ENCODE peak calls at places on chromosomes 3 and 15, in six cellular contexts. S, X, P, T, Q and F are unnamed samples. For H3K9me3, the result is how much of the 10 kb centered on the place peaks cover.

GRCh38 chr3:128254066-128254590 is 100.8 kb downstream of the EEFSEC start:
- DNase-seq in Q (no peak), X (no peak), P (no peak), T (peak), S (no peak), F (no peak)

GRCh38 chr15:36117394-36117793 is 462.0 kb upstream of the CDIN1 start:
- DNase-seq in S (no peak), Q (no peak), P (no peak), T (no peak), X (no peak), F (no peak)

GRCh38 chr15:27086146-27086545 is 115.2 kb downstream of the GABRG3 start:
- DNase-seq in Q (no peak), P (no peak), S (peak), T (no peak), X (no peak), F (no peak)

GRCh38 chr3:3560566-3561336 is 238.5 kb upstream of the LRRN1 start:
- DNase-seq in S (no peak), P (no peak), T (no peak), X (no peak), Q (no peak), F (peak)

GRCh38 chr3:148697311-148698189 is at the start of gene AGTR1:
- DNase-seq in S (peak), Q (no peak), T (peak), P (no peak), X (no peak), F (peak)

GRCh38 chr15:90895571-90896117 is 7.5 kb upstream of the MAN2A2 start:
- DNase-seq in P (no peak), X (no peak), S (peak), T (peak), Q (no peak), F (no peak)

GRCh38 chr3:31010491-31010890 is 116.0 kb upstream of the GADL1 start:
- DNase-seq in Q (peak), P (no peak), X (no peak), S (no peak), T (peak), F (peak)

GRCh38 chr15:69092159-69092558 is 68.3 kb upstream of the GLCE start:
- DNase-seq in X (no peak), S (no peak), Q (peak), T (peak), P (peak), F (peak)

GRCh38 chr15:64732156-64732860 is 43.1 kb downstream of the RBPMS2 start:
- DNase-seq in X (no peak), P (peak), S (no peak), T (no peak), Q (no peak), F (no peak)

GRCh38 chr3:50156991-50157493 is 1.9 kb downstream of the SEMA3F start:
- DNase-seq in T (peak), X (no peak), Q (peak), P (no peak), S (peak), F (no peak)

GRCh38 chr3:61236556-61236955 is 14.7 kb downstream of the FHIT start:
- DNase-seq in Q (no peak), T (no peak), P (no peak), X (no peak), S (no peak), F (no peak)

GRCh38 chr3:33392703-33393125 is 47.5 kb downstream of the UBP1 start:
- DNase-seq in X (no peak), Q (peak), T (peak), S (no peak), P (no peak), F (peak)

GRCh38 chr3:126514161-126514560 is 3.4 kb downstream of the UROC1 start:
- DNase-seq in S (no peak), Q (no peak), P (no peak), T (no peak), X (no peak), F (no peak)

GRCh38 chr3:37594873-37595783 is 266.6 kb upstream of the CTDSPL start:
- DNase-seq in S (no peak), Q (no peak), X (no peak), P (peak), T (no peak), F (no peak)

GRCh38 chr15:73982251-73982962 is 9.7 kb downstream of the STOML1 start:
- DNase-seq in T (peak), Q (peak), S (no peak), P (no peak), X (no peak), F (peak)

GRCh38 chr15:69478259-69478687 is 25.7 kb downstream of the RPLP1 start:
- DNase-seq in T (peak), X (peak), S (peak), Q (no peak), P (peak), F (no peak)

GRCh38 chr3:114880078-114880477 is 267.0 kb downstream of the ZBTB20 start:
- DNase-seq in X (no peak), P (no peak), Q (peak), S (peak), T (no peak), F (peak)

GRCh38 chr3:151086484-151087456 is 1.3 kb downstream of the MED12L start:
- DNase-seq in S (peak), P (peak), X (peak), Q (peak), T (peak), F (peak)

GRCh38 chr15:90064931-90065681 is 37.2 kb downstream of the IDH2 start:
- DNase-seq in S (no peak), X (no peak), P (no peak), T (no peak), Q (no peak), F (no peak)

GRCh38 chr3:168803536-168803935 is 707.8 kb upstream of the GOLIM4 start:
- DNase-seq in S (no peak), Q (no peak), P (no peak), T (peak), X (no peak), F (peak)

GRCh38 chr3:177778633-177779032 is 581.4 kb upstream of the TBL1XR1 start:
- DNase-seq in X (no peak), S (no peak), Q (no peak), P (no peak), T (no peak), F (no peak)

GRCh38 chr3:154844863-154845262 is 235.3 kb upstream of the MME start:
- DNase-seq in Q (no peak), P (no peak), X (no peak), S (no peak), T (no peak), F (no peak)

GRCh38 chr3:154842546-154842945 is 237.6 kb upstream of the MME start:
- DNase-seq in P (no peak), S (no peak), Q (no peak), X (no peak), T (no peak), F (no peak)

GRCh38 chr3:154849408-154849807 is 230.7 kb upstream of the MME start:
- DNase-seq in Q (no peak), P (no peak), X (no peak), S (no peak), T (no peak), F (no peak)

GRCh38 chr3:154843647-154844046 is 236.5 kb upstream of the MME start:
- DNase-seq in P (no peak), T (no peak), S (no peak), Q (no peak), X (no peak), F (no peak)
- H3K9me3 ChIP-seq in P (under half), T (under half), S (under half), Q (under half), X (under half), F (under half)

GRCh38 chr3:12115846-12116245 is 42.9 kb downstream of the TIMP4 start:
- DNase-seq in P (no peak), S (no peak), T (no peak), X (no peak), Q (no peak), F (no peak)
- H2AFZ ChIP-seq in P (no peak), S (no peak), T (no peak), X (no peak), Q (no peak), F (no peak)

DNA sequence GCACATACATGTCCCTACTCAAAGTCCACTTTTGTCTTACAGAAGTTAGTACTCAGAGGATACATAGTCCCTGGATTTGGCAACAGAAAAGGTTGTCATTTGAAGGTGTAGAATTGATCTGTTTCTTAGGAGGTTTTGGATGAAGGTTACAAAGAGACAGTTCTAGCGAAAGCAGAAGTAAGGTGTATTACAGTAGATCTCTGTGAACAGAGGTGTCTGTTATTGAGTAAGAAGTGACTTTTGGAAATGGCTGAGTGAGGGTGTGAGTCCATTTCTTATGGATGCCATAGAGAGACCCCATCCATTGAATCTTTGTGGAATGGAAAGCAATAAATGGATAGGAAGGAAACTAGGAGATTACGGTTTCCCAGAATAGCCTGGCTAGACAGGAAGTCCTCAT is 5.6 kb downstream of the ZNF662 start:
- DNase-seq in Q (no peak), S (no peak), P (no peak), X (no peak), T (no peak), F (no peak)
- H3K9me3 ChIP-seq in Q (under half), S (under half), P (under half), X (under half), T (under half), F (under half)

DNA sequence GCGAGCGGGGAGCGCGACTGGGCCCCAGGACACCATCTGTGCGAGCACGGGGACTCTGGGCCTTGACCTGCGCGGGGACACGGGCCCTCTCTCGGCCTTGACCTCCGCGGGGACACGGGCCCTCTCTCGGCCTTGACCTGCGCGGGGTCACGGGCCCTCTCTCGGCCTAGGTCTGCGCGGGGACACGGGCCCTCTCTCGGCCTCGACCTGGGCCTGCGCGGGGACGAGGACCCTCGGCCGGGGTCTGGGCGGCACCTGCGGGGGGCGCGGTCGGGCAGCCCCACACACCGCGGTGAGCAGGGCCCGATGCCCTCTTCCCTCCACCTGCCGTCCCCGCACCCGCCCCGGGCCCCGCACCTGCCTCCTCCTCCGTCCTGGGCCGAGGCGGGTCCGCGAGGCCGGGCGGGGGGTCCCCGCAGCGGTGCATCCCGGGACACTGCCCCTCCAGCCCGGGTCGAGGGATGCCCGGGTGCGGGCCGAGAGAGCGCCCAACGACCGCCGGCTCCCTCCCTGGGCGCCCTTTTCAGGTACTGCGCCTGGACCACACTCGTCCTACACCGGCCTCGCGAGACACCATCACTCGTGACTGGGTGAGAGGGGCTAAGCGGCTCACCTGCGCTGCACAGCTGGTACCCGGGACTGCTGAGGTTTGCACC is 15.7 kb upstream of the CERS3 start:
- DNase-seq in Q (no peak), P (no peak), X (no peak), T (no peak), S (no peak), F (no peak)
- H2AFZ ChIP-seq in Q (no peak), P (no peak), X (no peak), T (no peak), S (no peak), F (no peak)

GRCh38 chr3:149833241-149833640 is 20.2 kb downstream of the RNF13 start:
- DNase-seq in X (no peak), Q (no peak), T (peak), P (no peak), S (no peak), F (no peak)
- H3K9me3 ChIP-seq in X (half or more), Q (under half), T (under half), P (half or more), S (under half), F (under half)

DNA sequence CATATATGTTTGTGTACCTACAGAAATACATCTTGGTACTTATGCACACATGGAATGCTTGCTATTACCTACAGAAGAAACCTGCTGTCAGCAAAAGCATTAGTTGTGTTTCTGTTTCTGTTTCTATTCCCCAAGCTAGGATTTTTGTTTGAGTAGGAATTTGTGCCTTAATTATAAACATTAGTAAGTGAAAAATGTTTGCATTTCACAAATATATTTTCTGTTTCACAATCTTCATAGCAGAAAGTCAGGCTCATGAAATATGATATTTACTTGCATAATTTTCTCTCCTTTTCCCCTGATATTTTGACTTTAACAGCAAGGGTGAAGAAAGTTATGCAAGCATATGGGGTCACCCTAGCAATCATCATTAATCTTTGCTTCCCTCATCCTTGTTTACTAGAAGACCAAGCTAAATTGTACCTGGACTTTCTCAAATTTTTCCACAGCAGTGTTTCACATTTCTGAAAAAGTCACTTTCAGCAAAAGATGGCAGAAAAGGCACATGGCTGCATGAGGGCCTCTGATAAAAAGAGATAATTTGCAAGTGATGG is 140.3 kb upstream of the SEMA6D start:
- DNase-seq in P (no peak), S (no peak), Q (no peak), X (no peak), T (no peak), F (no peak)
- H2AFZ ChIP-seq in P (no peak), S (no peak), Q (no peak), X (no peak), T (no peak), F (no peak)

GRCh38 chr3:54071596-54071995 is 50.8 kb upstream of the CACNA2D3 start:
- DNase-seq in S (no peak), P (no peak), X (no peak), Q (no peak), T (no peak), F (no peak)
- H3K9me3 ChIP-seq in S (under half), P (under half), X (under half), Q (under half), T (under half), F (under half)

GRCh38 chr3:100650651-100651611 is 41.5 kb downstream of the ADGRG7 start:
- DNase-seq in X (peak), P (no peak), S (no peak), T (peak), Q (peak), F (peak)

GRCh38 chr3:100656945-100657344 is 47.5 kb downstream of the ADGRG7 start:
- DNase-seq in P (no peak), Q (no peak), S (no peak), T (no peak), X (no peak), F (no peak)

GRCh38 chr3:100653731-100654309 is 44.4 kb downstream of the ADGRG7 start:
- DNase-seq in Q (no peak), P (no peak), S (peak), T (no peak), X (no peak), F (no peak)
- H2AFZ ChIP-seq in Q (no peak), P (peak), S (peak), T (no peak), X (no peak), F (no peak)

DNA sequence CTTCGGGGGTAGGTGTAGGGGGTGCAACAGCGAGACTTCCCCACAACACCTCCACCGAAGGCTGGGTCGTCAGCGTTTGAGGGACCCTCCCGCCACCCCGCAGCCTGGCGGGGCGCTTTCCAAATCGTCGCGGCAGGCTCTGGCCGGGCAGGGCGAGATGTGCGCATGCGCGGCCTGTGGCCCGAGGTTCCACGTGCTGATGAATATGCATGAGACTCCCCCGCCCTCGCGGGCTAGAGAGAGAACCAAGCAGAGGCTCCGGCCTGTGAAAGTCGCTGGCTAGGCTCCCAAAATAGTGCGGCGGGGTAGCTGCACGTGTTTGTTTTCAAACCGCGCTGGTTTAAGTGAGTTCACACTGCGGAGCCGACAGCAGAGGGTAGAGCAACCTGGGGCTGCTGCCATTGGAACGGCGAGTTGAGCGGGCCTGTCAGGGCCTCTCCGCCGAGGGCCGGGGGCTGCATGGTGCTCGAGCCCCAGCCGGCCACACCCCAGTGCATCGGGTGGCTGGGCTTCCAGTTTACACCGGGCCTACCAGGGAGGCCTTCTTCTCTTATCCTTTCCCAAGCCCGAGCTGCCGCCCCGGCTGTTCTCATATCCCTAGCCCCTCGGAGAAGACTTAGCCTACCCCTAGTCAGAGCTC is 10.0 kb downstream of the ZIC1 start:
- DNase-seq in T (peak), P (no peak), X (no peak), S (peak), Q (no peak), F (peak)
- H3K9me3 ChIP-seq in T (under half), P (under half), X (under half), S (under half), Q (under half), F (under half)